ENCODE peak calls at places on chromosomes 16 and 17, in five cellular contexts. One of them, this sample, is unnamed.

GRCh38 chr17:67376509-67376891 is 581 bp upstream of the PITPNC1 start:
- DNase-seq in pancreas: no peak
- DNase-seq in B cell: no peak
- DNase-seq in mucosa of descending colon: no peak
- DNase-seq in fibroblast of pulmonary artery: no peak
- DNase-seq in this sample: peak

GRCh38 chr16:58464047-58464915 is 35.7 kb upstream of the NDRG4 start:
- DNase-seq in fibroblast of pulmonary artery: no peak
- DNase-seq in B cell: peak
- DNase-seq in pancreas: no peak
- DNase-seq in mucosa of descending colon: no peak
- DNase-seq in this sample: peak

GRCh38 chr17:64006361-64007088 is 8.4 kb downstream of the PRR29 start:
- DNase-seq in pancreas: no peak
- DNase-seq in fibroblast of pulmonary artery: no peak
- DNase-seq in B cell: no peak
- DNase-seq in mucosa of descending colon: no peak
- DNase-seq in this sample: peak

GRCh38 chr17:78669975-78670518 is 92.9 kb upstream of the DNAH17 start:
- DNase-seq in fibroblast of pulmonary artery: no peak
- DNase-seq in B cell: no peak
- DNase-seq in mucosa of descending colon: no peak
- DNase-seq in pancreas: no peak
- DNase-seq in this sample: no peak

GRCh38 chr16:87550510-87550961 is 51.8 kb upstream of the JPH3 start:
- DNase-seq in mucosa of descending colon: no peak
- DNase-seq in pancreas: no peak
- DNase-seq in fibroblast of pulmonary artery: no peak
- DNase-seq in B cell: peak
- DNase-seq in this sample: peak

GRCh38 chr17:32370426-32370825 is 20.5 kb downstream of the ZNF207 start:
- DNase-seq in pancreas: no peak
- DNase-seq in mucosa of descending colon: no peak
- DNase-seq in B cell: no peak
- DNase-seq in fibroblast of pulmonary artery: no peak
- DNase-seq in this sample: no peak

GRCh38 chr17:64964796-64965195 is 45.5 kb upstream of the LRRC37A3 start:
- DNase-seq in mucosa of descending colon: no peak
- DNase-seq in B cell: no peak
- DNase-seq in fibroblast of pulmonary artery: no peak
- DNase-seq in pancreas: no peak
- DNase-seq in this sample: no peak

GRCh38 chr16:59192551-59193199 is 458.6 kb upstream of the GOT2 start:
- DNase-seq in fibroblast of pulmonary artery: peak
- DNase-seq in pancreas: no peak
- DNase-seq in mucosa of descending colon: no peak
- DNase-seq in B cell: no peak
- DNase-seq in this sample: peak

GRCh38 chr17:74429604-74430384 is 2.1 kb upstream of the GPRC5C start:
- DNase-seq in B cell: no peak
- DNase-seq in pancreas: no peak
- DNase-seq in mucosa of descending colon: peak
- DNase-seq in fibroblast of pulmonary artery: peak
- DNase-seq in this sample: peak

GRCh38 chr16:28264656-28265055 is 27.7 kb upstream of the SBK1 start:
- DNase-seq in B cell: no peak
- DNase-seq in pancreas: no peak
- DNase-seq in fibroblast of pulmonary artery: peak
- DNase-seq in mucosa of descending colon: no peak
- DNase-seq in this sample: no peak

GRCh38 chr16:50282010-50282538 is 15.7 kb downstream of the ADCY7 start:
- DNase-seq in B cell: peak
- DNase-seq in pancreas: peak
- DNase-seq in fibroblast of pulmonary artery: peak
- DNase-seq in mucosa of descending colon: peak
- DNase-seq in this sample: peak

GRCh38 chr17:5560361-5560988 is 23.8 kb downstream of the NLRP1 start:
- DNase-seq in B cell: no peak
- DNase-seq in fibroblast of pulmonary artery: no peak
- DNase-seq in mucosa of descending colon: no peak
- DNase-seq in pancreas: no peak
- DNase-seq in this sample: no peak

GRCh38 chr17:45006927-45007461 is 38.9 kb upstream of the C1QL1 start:
- DNase-seq in pancreas: no peak
- DNase-seq in mucosa of descending colon: no peak
- DNase-seq in fibroblast of pulmonary artery: no peak
- DNase-seq in B cell: no peak
- DNase-seq in this sample: no peak

GRCh38 chr17:57445051-57445450 is 188.7 kb downstream of the MSI2 start:
- DNase-seq in fibroblast of pulmonary artery: no peak
- DNase-seq in pancreas: no peak
- DNase-seq in B cell: no peak
- DNase-seq in mucosa of descending colon: no peak
- DNase-seq in this sample: no peak

GRCh38 chr17:34840758-34841157 is 120.5 kb downstream of the CCT6B start:
- DNase-seq in fibroblast of pulmonary artery: no peak
- DNase-seq in B cell: no peak
- DNase-seq in pancreas: no peak
- DNase-seq in mucosa of descending colon: no peak
- DNase-seq in this sample: no peak

GRCh38 chr17:10614536-10615155 is 42.5 kb downstream of the MYH3 start:
- DNase-seq in fibroblast of pulmonary artery: peak
- DNase-seq in B cell: peak
- DNase-seq in mucosa of descending colon: no peak
- DNase-seq in pancreas: no peak
- DNase-seq in this sample: peak

GRCh38 chr17:32281011-32281451 is 15.4 kb downstream of the RHBDL3 start:
- DNase-seq in mucosa of descending colon: no peak
- DNase-seq in pancreas: no peak
- DNase-seq in B cell: no peak
- DNase-seq in fibroblast of pulmonary artery: peak
- DNase-seq in this sample: no peak

GRCh38 chr16:79970551-79971236 is 370.2 kb upstream of the MAF start:
- DNase-seq in pancreas: no peak
- DNase-seq in fibroblast of pulmonary artery: peak
- DNase-seq in B cell: no peak
- DNase-seq in mucosa of descending colon: no peak
- DNase-seq in this sample: no peak

GRCh38 chr16:4373909-4374742 is 2.5 kb downstream of the VASN start:
- DNase-seq in B cell: no peak
- DNase-seq in pancreas: peak
- DNase-seq in fibroblast of pulmonary artery: peak
- DNase-seq in mucosa of descending colon: no peak
- DNase-seq in this sample: no peak

GRCh38 chr17:46995841-46996571 is 17.0 kb upstream of the RPRML start:
- DNase-seq in pancreas: no peak
- DNase-seq in mucosa of descending colon: no peak
- DNase-seq in fibroblast of pulmonary artery: peak
- DNase-seq in B cell: no peak
- DNase-seq in this sample: no peak

GRCh38 chr16:31181102-31181830 is 1.3 kb downstream of the FUS start:
- DNase-seq in B cell: peak
- DNase-seq in pancreas: peak
- DNase-seq in fibroblast of pulmonary artery: peak
- DNase-seq in mucosa of descending colon: peak
- DNase-seq in this sample: no peak

GRCh38 chr16:29698042-29698441 is 19.1 kb downstream of the QPRT start:
- DNase-seq in fibroblast of pulmonary artery: no peak
- DNase-seq in B cell: no peak
- DNase-seq in mucosa of descending colon: no peak
- DNase-seq in pancreas: peak
- DNase-seq in this sample: no peak

GRCh38 chr17:35868791-35869190 is at the start of gene HEATR9:
- DNase-seq in B cell: no peak
- DNase-seq in fibroblast of pulmonary artery: no peak
- DNase-seq in mucosa of descending colon: no peak
- DNase-seq in pancreas: no peak
- DNase-seq in this sample: no peak

GRCh38 chr17:36601303-36602029 is at the start of gene MRM1:
- DNase-seq in fibroblast of pulmonary artery: peak
- DNase-seq in B cell: peak
- DNase-seq in pancreas: peak
- DNase-seq in mucosa of descending colon: peak
- DNase-seq in this sample: peak

GRCh38 chr16:77290451-77291110 is 91.4 kb downstream of the SYCE1L start:
- DNase-seq in fibroblast of pulmonary artery: peak
- DNase-seq in B cell: no peak
- DNase-seq in mucosa of descending colon: no peak
- DNase-seq in pancreas: no peak
- DNase-seq in this sample: no peak

GRCh38 chr16:16018705-16019104 is 69.3 kb downstream of the ABCC1 start:
- DNase-seq in pancreas: no peak
- DNase-seq in mucosa of descending colon: no peak
- DNase-seq in fibroblast of pulmonary artery: no peak
- DNase-seq in B cell: no peak
- DNase-seq in this sample: no peak

GRCh38 chr17:82804442-82805191 is 35.2 kb downstream of the ZNF750 start:
- DNase-seq in fibroblast of pulmonary artery: peak
- DNase-seq in pancreas: no peak
- DNase-seq in B cell: no peak
- DNase-seq in mucosa of descending colon: peak
- DNase-seq in this sample: no peak

GRCh38 chr17:57916925-57917858 is 38.0 kb downstream of the CUEDC1 start:
- DNase-seq in B cell: peak
- DNase-seq in pancreas: peak
- DNase-seq in fibroblast of pulmonary artery: no peak
- DNase-seq in mucosa of descending colon: no peak
- DNase-seq in this sample: no peak

DNA sequence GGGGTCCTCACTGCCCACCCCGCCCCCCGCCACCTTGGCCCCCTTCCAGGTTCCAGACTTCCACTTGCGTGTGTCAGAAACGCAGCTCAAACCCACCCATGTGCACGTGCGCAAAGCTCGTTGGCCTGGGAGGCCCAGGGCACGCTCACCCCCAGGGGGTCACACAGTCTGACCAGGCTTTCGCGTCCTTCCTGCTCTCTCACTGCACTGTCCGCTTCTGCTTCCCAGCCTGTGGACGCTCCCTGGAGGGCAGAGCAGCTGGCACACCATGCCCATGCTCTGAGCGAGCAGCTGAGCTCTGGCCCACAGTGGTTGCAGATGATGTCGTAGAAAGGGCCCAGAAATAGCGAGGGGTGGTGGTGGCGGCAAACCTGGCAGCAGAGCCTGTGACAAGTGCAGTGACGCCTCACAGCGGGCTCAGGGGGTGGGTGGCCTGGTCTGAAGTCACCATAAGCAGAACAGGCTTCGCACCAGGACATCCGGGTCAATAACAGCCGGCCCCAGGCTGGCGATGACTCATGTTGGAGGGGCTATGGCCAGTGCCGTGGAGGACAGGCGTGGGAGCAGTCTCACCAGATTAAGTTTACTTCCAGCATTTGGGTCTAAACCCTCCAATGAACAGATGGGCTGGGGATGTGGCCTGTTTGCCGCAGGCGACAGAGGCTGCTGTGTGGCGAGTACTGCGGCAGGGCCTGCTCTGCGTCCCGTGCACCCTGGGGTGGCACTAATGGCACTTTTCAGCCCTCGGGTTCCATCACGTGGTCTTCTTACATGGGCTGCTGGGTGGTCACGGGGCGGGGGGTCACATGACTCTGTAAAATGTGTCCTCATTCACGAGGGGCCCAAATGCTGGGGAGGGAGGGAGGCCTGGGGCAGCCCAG is 49.0 kb downstream of the NT5M start:
- DNase-seq in fibroblast of pulmonary artery: peak
- DNase-seq in B cell: no peak
- DNase-seq in pancreas: peak
- DNase-seq in mucosa of descending colon: no peak
- DNase-seq in this sample: peak
- TF ChIP-seq CTCF in fibroblast of pulmonary artery: no peak
- TF ChIP-seq CTCF in B cell: no peak
- TF ChIP-seq CTCF in pancreas: no peak
- TF ChIP-seq CTCF in mucosa of descending colon: no peak
- TF ChIP-seq CTCF in this sample: no peak

DNA sequence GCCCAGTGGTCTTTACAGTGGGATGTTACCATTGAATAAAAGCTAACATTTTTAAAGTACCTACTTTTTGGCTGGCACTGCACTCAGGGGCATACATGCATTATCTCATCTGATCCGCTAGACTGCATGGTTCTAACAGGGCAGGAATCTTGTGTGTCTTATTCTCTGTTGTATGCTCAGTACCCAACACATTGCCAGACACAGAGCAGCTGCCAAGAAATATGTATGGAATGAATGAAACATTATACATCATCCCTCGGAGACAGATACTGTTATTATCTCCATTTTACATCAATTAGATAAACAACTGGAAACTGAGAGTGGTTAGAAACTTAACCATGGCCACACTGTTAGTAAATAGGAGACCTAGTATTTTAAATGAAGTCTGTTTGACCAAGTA is 74.1 kb upstream of the CDH11 start:
- DNase-seq in pancreas: no peak
- DNase-seq in fibroblast of pulmonary artery: peak
- DNase-seq in mucosa of descending colon: no peak
- DNase-seq in B cell: no peak
- DNase-seq in this sample: no peak
- TF ChIP-seq CTCF in pancreas: no peak
- TF ChIP-seq CTCF in fibroblast of pulmonary artery: no peak
- TF ChIP-seq CTCF in mucosa of descending colon: no peak
- TF ChIP-seq CTCF in B cell: no peak
- TF ChIP-seq CTCF in this sample: no peak

DNA sequence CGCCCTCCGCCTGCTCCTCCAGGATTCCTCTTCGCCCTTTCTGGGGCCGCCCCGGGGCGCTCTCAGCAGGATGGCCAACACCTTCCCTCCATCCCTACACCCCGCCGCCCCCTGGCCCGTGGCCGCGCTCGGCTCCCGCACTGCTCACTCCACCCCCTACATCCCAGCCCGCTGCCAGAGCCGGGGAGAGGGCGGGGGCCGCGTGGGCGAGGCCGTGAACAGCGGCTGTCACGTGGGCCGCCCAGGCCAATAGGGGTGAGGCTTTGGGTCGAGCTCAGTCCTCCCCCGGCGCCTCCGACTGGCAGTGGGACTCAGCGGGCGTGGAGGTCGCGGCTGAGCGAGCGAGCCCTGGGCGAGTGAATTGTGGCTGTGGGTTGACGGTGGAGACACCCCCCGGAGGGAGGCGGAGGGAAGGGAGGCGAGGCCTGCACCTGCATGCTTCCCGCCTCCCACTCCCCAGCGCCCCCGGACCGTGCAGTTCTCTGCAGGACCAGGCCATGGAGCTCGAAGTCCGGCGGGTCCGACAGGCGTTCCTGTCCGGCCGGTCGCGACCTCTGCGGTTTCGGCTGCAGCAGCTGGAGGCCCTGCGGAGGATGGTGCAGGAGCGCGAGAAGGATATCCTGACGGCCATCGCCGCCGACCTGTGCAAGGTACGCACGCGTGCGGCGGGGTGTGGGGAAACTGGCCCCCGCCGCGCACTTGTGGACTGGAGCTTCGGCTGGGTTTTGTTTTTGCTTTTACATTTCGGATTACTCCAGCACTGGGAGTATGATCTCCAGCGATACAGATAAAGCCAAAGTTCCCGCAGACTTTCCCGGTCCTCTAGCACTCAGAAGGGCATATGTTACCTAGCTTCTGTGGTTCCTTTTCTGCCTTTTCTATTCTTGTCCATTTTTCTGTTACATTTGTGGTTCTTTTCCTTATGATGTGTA is at the start of gene ALDH3A2:
- DNase-seq in fibroblast of pulmonary artery: peak
- DNase-seq in mucosa of descending colon: peak
- DNase-seq in pancreas: peak
- DNase-seq in B cell: peak
- DNase-seq in this sample: peak
- TF ChIP-seq CTCF in fibroblast of pulmonary artery: peak
- TF ChIP-seq CTCF in mucosa of descending colon: no peak
- TF ChIP-seq CTCF in pancreas: no peak
- TF ChIP-seq CTCF in B cell: no peak
- TF ChIP-seq CTCF in this sample: peak

GRCh38 chr16:9415588-9415987 is 324.1 kb downstream of the HAPSTR1 start:
- DNase-seq in B cell: no peak
- DNase-seq in mucosa of descending colon: no peak
- DNase-seq in pancreas: no peak
- DNase-seq in fibroblast of pulmonary artery: no peak
- DNase-seq in this sample: no peak
- TF ChIP-seq CTCF in B cell: no peak
- TF ChIP-seq CTCF in mucosa of descending colon: no peak
- TF ChIP-seq CTCF in pancreas: no peak
- TF ChIP-seq CTCF in fibroblast of pulmonary artery: no peak
- TF ChIP-seq CTCF in this sample: no peak